ENCODE peak calls at places on chromosomes 6 and 20, in four cellular contexts. G is HepG2, W is GM12878, E is K562. V is an unnamed sample.

GRCh38 chr6:7426447-7427169 is 37.0 kb downstream of the RIOK1 start:
- DNase-seq in E (no peak), W (no peak), G (peak; percentile 83), V (no peak)

GRCh38 chr20:32806356-32806755 is 13.4 kb upstream of the MAPRE1 start:
- DNase-seq in E (no peak), W (no peak), G (no peak), V (no peak)

GRCh38 chr6:136784910-136785746 is 7.1 kb downstream of the MAP3K5 start:
- DNase-seq in W (no peak), E (no peak), G (no peak), V (no peak)

GRCh38 chr6:11774392-11774791 is 4.2 kb downstream of the ADTRP start:
- DNase-seq in E (no peak), G (no peak), W (no peak), V (no peak)

GRCh38 chr6:127206531-127207065 is 60.1 kb upstream of the RNF146 start:
- DNase-seq in G (no peak), W (no peak), E (no peak), V (no peak)

GRCh38 chr6:110101885-110102284 is 77.6 kb downstream of the WASF1 start:
- DNase-seq in E (peak; percentile 11), G (no peak), W (no peak), V (no peak)

GRCh38 chr20:63135411-63135810 is 80.5 kb downstream of the YTHDF1 start:
- DNase-seq in E (peak; percentile 34), W (no peak), G (no peak), V (no peak)

GRCh38 chr6:133610271-133610840 is 278.6 kb upstream of the TCF21 start:
- DNase-seq in W (no peak), G (no peak), E (no peak), V (no peak)

GRCh38 chr6:24125980-24126379 is at the start of gene NRSN1:
- DNase-seq in G (peak; percentile 33), E (peak; percentile 59), W (no peak), V (peak; percentile 92)

GRCh38 chr6:101266063-101266462 is 127.4 kb upstream of the GRIK2 start:
- DNase-seq in E (no peak), W (no peak), G (no peak), V (no peak)

GRCh38 chr20:45341939-45342862 is 6.0 kb downstream of the SDC4 start:
- DNase-seq in E (no peak), W (no peak), G (peak; percentile 94), V (peak; percentile 79)

GRCh38 chr6:111805511-111806181 is 67.6 kb downstream of the FYN start:
- DNase-seq in E (no peak), G (no peak), W (peak; percentile 78), V (no peak)

GRCh38 chr6:36605560-36606391 is 11.6 kb downstream of the SRSF3 start:
- DNase-seq in E (no peak), W (no peak), G (no peak), V (no peak)

GRCh38 chr6:91812596-91813274 is 1225.9 kb upstream of the MAP3K7 start:
- DNase-seq in W (no peak), E (no peak), G (no peak), V (no peak)

GRCh38 chr6:148379481-148379880 is 36.8 kb downstream of the SASH1 start:
- DNase-seq in G (no peak), W (no peak), E (no peak), V (no peak)

GRCh38 chr20:64024141-64024990 is 11.6 kb upstream of the C20orf204 start:
- DNase-seq in W (no peak), G (peak; percentile 100), E (no peak), V (no peak)

GRCh38 chr20:18645196-18645745 is 57.4 kb downstream of the DTD1 start:
- DNase-seq in G (no peak), W (no peak), E (no peak), V (no peak)
- TF ChIP-seq NFIC in G (no peak), W (no peak), E (no peak), V (no peak)

DNA sequence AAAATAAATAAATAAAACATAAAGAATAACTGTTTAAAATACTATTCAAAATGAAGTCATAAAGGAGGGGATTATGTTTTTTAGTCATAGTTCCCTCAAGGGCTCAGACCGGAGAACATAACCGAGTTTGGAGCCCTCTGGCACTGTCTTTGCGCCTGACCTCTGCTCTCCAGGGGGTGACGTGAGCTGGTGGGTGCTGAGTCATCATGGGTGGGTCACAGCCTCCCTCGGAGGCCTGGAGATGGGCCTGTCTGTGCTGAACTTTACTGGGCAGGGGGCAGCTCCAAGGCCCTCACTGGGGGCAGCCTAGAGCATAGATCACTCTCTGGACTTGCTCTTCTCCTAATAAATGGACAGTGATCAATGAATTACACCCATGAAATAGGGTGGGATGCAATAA is 3.1 kb upstream of the MAVS start:
- DNase-seq in G (peak; percentile 69), W (no peak), E (peak; percentile 89), V (no peak)
- TF ChIP-seq NFIC in G (no peak), W (no peak), E (no peak), V (no peak)

DNA sequence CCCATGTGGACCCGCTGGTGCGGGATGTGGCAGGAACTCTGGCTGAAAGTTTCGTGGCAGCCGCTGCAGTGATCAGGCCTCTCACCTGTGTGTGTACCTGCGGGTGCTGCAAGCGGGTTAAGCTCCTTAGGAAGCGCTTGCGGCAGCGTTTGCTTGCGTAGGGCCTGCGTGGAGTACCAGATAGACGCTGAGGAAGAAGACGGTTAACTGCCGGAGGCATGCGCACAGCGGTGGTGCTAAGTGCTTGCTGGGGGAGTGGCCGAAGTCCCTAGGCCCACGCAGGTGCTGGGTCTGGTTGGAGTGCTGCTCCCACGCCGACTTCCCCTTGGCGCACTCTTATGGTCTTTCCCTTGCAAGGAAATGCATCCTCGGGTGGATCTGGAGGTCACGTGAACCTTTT is 23.0 kb downstream of the ZSCAN31 start:
- DNase-seq in E (no peak), W (no peak), G (no peak), V (no peak)
- TF ChIP-seq NFIC in E (no peak), W (no peak), G (no peak), V (no peak)

GRCh38 chr6:31831350-31832215 is 4.0 kb downstream of the HSPA1B start:
- DNase-seq in E (no peak), W (no peak), G (no peak), V (no peak)
- TF ChIP-seq NFIC in E (no peak), W (no peak), G (no peak), V (no peak)